ENCODE peak calls at places on chromosomes 13 and 19, in eight cellular contexts. O is mesothelial cell of epicardium; W is left colon; L is mesendoderm; M is posterior cingulate gyrus; D is RPMI8226; A is type B pancreatic cell; N is stimulated activated CD4-positive, alpha-beta T cell treated with anti-CD3 and anti-CD28 coated beads, Interleukin-15, amount 100 ng/mL, for 1 hour. E is an unnamed sample.

GRCh38 chr19:31110331-31110730 is 238.9 kb downstream of the TSHZ3 start:
- DNase-seq in O (no peak), W (no peak), L (peak), M (no peak), D (no peak), A (no peak), N (no peak), E (no peak)

GRCh38 chr19:19259741-19260140 is 13.4 kb downstream of the TM6SF2 start:
- DNase-seq in O (no peak), W (no peak), L (peak), M (peak), D (peak), A (no peak), N (no peak), E (no peak)

GRCh38 chr19:23283925-23284324 is 33.7 kb upstream of the ZNF724 start:
- DNase-seq in O (no peak), W (peak), L (peak), M (no peak), D (peak), A (no peak), N (peak), E (no peak)

GRCh38 chr19:42657551-42657950 is 62.8 kb upstream of the CEACAM8 start:
- DNase-seq in O (no peak), W (no peak), L (no peak), M (no peak), D (no peak), A (no peak), N (no peak), E (no peak)

GRCh38 chr19:10230155-10230903 is 802 bp downstream of the S1PR2 start:
- DNase-seq in O (peak), W (peak), L (peak), M (no peak), D (peak), A (peak), N (peak), E (no peak)

GRCh38 chr19:4052114-4052992 is 14.3 kb downstream of the ZBTB7A start:
- DNase-seq in O (no peak), W (peak), L (no peak), M (no peak), D (no peak), A (peak), N (no peak), E (no peak)

GRCh38 chr13:71677114-71677513 is 189.9 kb downstream of the DACH1 start:
- DNase-seq in O (no peak), W (no peak), L (no peak), M (no peak), D (no peak), A (no peak), N (no peak), E (no peak)

GRCh38 chr19:38617764-38618589 is at the start of gene MAP4K1:
- DNase-seq in O (no peak), W (peak), L (no peak), M (no peak), D (peak), A (no peak), N (peak), E (no peak)

GRCh38 chr13:39185326-39185725 is 147.1 kb downstream of the NHLRC3 start:
- DNase-seq in O (no peak), W (no peak), L (no peak), M (no peak), D (no peak), A (no peak), N (no peak), E (no peak)

GRCh38 chr13:36344173-36344572 is 2.0 kb downstream of the SPART start:
- DNase-seq in O (no peak), W (no peak), L (peak), M (no peak), D (no peak), A (no peak), N (no peak), E (no peak)

GRCh38 chr13:46665630-46666482 is 112.9 kb downstream of the LRCH1 start:
- DNase-seq in O (no peak), W (no peak), L (peak), M (no peak), D (no peak), A (no peak), N (no peak), E (no peak)

E was measured in epithelial cell of prostate.